ENCODE peak calls at places on chromosomes 6 and 20, in four cellular contexts. D, L, B and Z are unnamed samples.

GRCh38 chr6:30793521-30794194 is 49.3 kb upstream of the IER3 start:
- DNase-seq in D (peak), B (peak), L (no peak), Z (peak)

GRCh38 chr6:7467007-7467897 is 74.2 kb upstream of the DSP start:
- DNase-seq in L (no peak), D (no peak), B (no peak), Z (peak)

GRCh38 chr6:130517444-130517931 is 151.7 kb downstream of the TMEM200A start:
- DNase-seq in B (peak), L (no peak), D (peak), Z (no peak)

GRCh38 chr6:30548375-30548774 is 7.9 kb downstream of the GNL1 start:
- DNase-seq in D (no peak), B (peak), L (peak), Z (peak)

GRCh38 chr20:10927011-10927583 is 253.3 kb upstream of the JAG1 start:
- DNase-seq in D (no peak), L (no peak), B (no peak), Z (no peak)

GRCh38 chr6:27684264-27685211 is 211.6 kb upstream of the ZNF184 start:
- DNase-seq in B (peak), D (peak), L (no peak), Z (peak)

GRCh38 chr6:34531580-34532201 is 24.4 kb downstream of the SPDEF start:
- DNase-seq in L (peak), D (peak), B (peak), Z (peak)

GRCh38 chr6:163774485-163774884 is 360.0 kb downstream of the QKI start:
- DNase-seq in D (no peak), L (no peak), B (no peak), Z (no peak)

GRCh38 chr6:26268659-26269402 is 96.2 kb upstream of the BTN3A2 start:
- DNase-seq in L (no peak), B (peak), D (peak), Z (peak)

GRCh38 chr20:40954521-40955165 is 74.0 kb upstream of the TOP1 start:
- DNase-seq in B (no peak), D (no peak), L (no peak), Z (no peak)

GRCh38 chr6:149176971-149177667 is 140.4 kb upstream of the TAB2 start:
- DNase-seq in L (no peak), B (no peak), D (no peak), Z (no peak)

GRCh38 chr6:158506577-158506976 is 53.3 kb upstream of the TMEM181 start:
- DNase-seq in L (no peak), D (peak), B (no peak), Z (peak)

GRCh38 chr20:2816030-2816582 is at the start of gene TMEM239:
- DNase-seq in L (no peak), B (no peak), D (no peak), Z (no peak)

GRCh38 chr20:33276303-33277113 is 6.5 kb upstream of the BPIFB1 start:
- DNase-seq in D (no peak), B (no peak), L (no peak), Z (no peak)

GRCh38 chr20:5402903-5403531 is 86.3 kb upstream of the PROKR2 start:
- DNase-seq in L (no peak), B (peak), D (no peak), Z (peak)

GRCh38 chr20:17023036-17023435 is 203.8 kb upstream of the PCSK2 start:
- DNase-seq in L (no peak), D (no peak), B (no peak), Z (no peak)

GRCh38 chr6:12014027-12014872 is 2.1 kb downstream of the HIVEP1 start:
- DNase-seq in B (peak), D (peak), L (no peak), Z (peak)

GRCh38 chr6:23532227-23532626 is 593.8 kb upstream of the NRSN1 start:
- DNase-seq in L (no peak), D (no peak), B (peak), Z (peak)

GRCh38 chr20:51767867-51768758 is at the start of gene ATP9A:
- DNase-seq in D (no peak), B (no peak), L (no peak), Z (peak)

GRCh38 chr6:4615891-4616290 is 160.3 kb upstream of the CDYL start:
- DNase-seq in B (peak), L (no peak), D (no peak), Z (peak)

GRCh38 chr20:63366658-63367360 is 5.7 kb upstream of the CHRNA4 start:
- DNase-seq in L (no peak), D (no peak), B (no peak), Z (no peak)

GRCh38 chr6:163086563-163086895 is 328.0 kb upstream of the QKI start:
- DNase-seq in B (no peak), L (no peak), D (peak), Z (no peak)

GRCh38 chr6:53944538-53944937 is 149.7 kb downstream of the LRRC1 start:
- DNase-seq in D (no peak), B (no peak), L (no peak), Z (no peak)

GRCh38 chr6:36911946-36912555 is 26.3 kb downstream of the C6orf89 start:
- DNase-seq in B (no peak), L (no peak), D (no peak), Z (no peak)

GRCh38 chr6:168640738-168641137 is 199.8 kb downstream of the SMOC2 start:
- DNase-seq in B (peak), D (no peak), L (no peak), Z (peak)

GRCh38 chr20:45291526-45291925 is 15.1 kb upstream of the RBPJL start:
- DNase-seq in D (no peak), B (no peak), L (no peak), Z (no peak)

GRCh38 chr6:4901256-4902061 is 102.4 kb downstream of the RPP40 start:
- DNase-seq in B (no peak), D (no peak), L (no peak), Z (no peak)

GRCh38 chr20:50089140-50089786 is 23.7 kb downstream of the UBE2V1 start:
- DNase-seq in B (no peak), L (no peak), D (no peak), Z (no peak)

GRCh38 chr6:31901953-31902643 is at the start of gene ZBTB12:
- DNase-seq in L (peak), B (peak), D (peak), Z (peak)

GRCh38 chr20:3681931-3682820 is at the start of gene ADAM33:
- DNase-seq in D (no peak), L (no peak), B (peak), Z (peak)

GRCh38 chr6:44156494-44157151 is 2.0 kb upstream of the CAPN11 start:
- DNase-seq in D (no peak), L (no peak), B (no peak), Z (no peak)

GRCh38 chr6:126550323-126550722 is 210.4 kb downstream of the CENPW start:
- DNase-seq in B (no peak), D (no peak), L (no peak), Z (no peak)
- TF ChIP-seq CTCF in B (no peak), D (no peak), L (no peak), Z (no peak)

GRCh38 chr20:23656372-23656771 is 18.6 kb upstream of the CST3 start:
- DNase-seq in D (no peak), B (no peak), L (no peak), Z (no peak)
- H3K4me3 ChIP-seq in D (no peak), B (no peak), L (no peak), Z (no peak)

GRCh38 chr6:107080036-107080435 is 35.3 kb downstream of the BEND3 start:
- DNase-seq in D (no peak), B (peak), L (no peak), Z (no peak)

GRCh38 chr6:107083921-107084320 is 31.4 kb downstream of the BEND3 start:
- DNase-seq in D (no peak), L (no peak), B (no peak), Z (no peak)

GRCh38 chr6:107083047-107083768 is 32.1 kb downstream of the BEND3 start:
- DNase-seq in B (no peak), D (no peak), L (no peak), Z (no peak)

GRCh38 chr6:107079429-107079828 is 35.9 kb downstream of the BEND3 start:
- DNase-seq in B (no peak), L (no peak), D (no peak), Z (no peak)

DNA sequence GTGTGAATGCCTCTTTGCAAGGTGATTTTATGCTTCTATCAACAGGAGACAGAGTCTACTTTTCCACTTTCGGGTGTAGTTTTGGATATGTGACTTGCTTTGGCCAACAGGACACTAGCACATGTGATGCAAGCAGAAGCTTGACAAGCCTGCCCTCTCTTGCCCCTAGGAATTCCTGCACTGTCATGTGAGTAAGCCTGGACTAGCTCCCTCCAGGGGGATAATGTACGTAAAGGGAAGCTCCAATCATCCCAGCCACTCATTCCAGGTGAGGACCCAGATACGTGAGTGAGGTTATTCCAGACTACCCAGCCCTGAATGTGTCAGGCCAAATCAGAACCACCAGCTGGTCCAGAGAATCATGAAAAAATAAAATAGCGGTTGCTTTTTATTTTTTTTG is 33.3 kb downstream of the BEND3 start:
- DNase-seq in B (peak), L (no peak), D (no peak), Z (peak)
- TF ChIP-seq CTCF in B (no peak), L (no peak), D (no peak), Z (no peak)

GRCh38 chr6:166663568-166663967 is 36.5 kb upstream of the RPS6KA2 start:
- DNase-seq in D (no peak), B (no peak), L (no peak), Z (no peak)

GRCh38 chr6:166664135-166664534 is 37.1 kb upstream of the RPS6KA2 start:
- DNase-seq in D (peak), B (no peak), L (no peak), Z (peak)

GRCh38 chr6:166660157-166660686 is 33.2 kb upstream of the RPS6KA2 start:
- DNase-seq in D (no peak), B (no peak), L (no peak), Z (no peak)

GRCh38 chr6:166661329-166661728 is 34.3 kb upstream of the RPS6KA2 start:
- DNase-seq in L (no peak), B (no peak), D (no peak), Z (no peak)

DNA sequence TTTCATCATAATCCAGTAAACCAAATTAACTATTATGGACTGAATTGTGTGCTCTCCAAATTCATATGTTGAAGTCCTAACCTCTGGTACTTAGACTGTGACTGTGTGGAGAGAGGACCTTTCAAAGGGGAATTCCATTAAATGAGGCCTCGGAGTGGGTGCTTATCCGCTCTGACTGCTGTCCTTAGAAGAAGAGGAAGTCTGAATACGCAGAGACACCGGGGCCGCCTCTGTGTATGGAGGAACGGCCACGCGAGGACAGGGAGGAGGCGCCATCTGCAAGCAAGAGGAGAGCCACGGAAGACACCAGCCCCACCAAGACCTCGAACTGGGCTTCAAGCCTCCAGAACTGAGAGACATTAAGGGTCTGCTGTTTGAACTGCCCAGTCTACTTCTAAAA is 35.6 kb upstream of the RPS6KA2 start:
- DNase-seq in D (no peak), B (no peak), L (no peak), Z (no peak)
- H3K4me3 ChIP-seq in D (no peak), B (no peak), L (no peak), Z (no peak)

GRCh38 chr20:34473262-34473883 is 42.8 kb upstream of the DYNLRB1 start:
- DNase-seq in L (peak), D (peak), B (peak), Z (peak)

GRCh38 chr20:34472246-34472925 is 43.8 kb upstream of the DYNLRB1 start:
- DNase-seq in D (peak), B (peak), L (peak), Z (peak)

GRCh38 chr20:34479627-34480026 is 36.6 kb upstream of the DYNLRB1 start:
- DNase-seq in L (no peak), D (no peak), B (no peak), Z (no peak)

DNA sequence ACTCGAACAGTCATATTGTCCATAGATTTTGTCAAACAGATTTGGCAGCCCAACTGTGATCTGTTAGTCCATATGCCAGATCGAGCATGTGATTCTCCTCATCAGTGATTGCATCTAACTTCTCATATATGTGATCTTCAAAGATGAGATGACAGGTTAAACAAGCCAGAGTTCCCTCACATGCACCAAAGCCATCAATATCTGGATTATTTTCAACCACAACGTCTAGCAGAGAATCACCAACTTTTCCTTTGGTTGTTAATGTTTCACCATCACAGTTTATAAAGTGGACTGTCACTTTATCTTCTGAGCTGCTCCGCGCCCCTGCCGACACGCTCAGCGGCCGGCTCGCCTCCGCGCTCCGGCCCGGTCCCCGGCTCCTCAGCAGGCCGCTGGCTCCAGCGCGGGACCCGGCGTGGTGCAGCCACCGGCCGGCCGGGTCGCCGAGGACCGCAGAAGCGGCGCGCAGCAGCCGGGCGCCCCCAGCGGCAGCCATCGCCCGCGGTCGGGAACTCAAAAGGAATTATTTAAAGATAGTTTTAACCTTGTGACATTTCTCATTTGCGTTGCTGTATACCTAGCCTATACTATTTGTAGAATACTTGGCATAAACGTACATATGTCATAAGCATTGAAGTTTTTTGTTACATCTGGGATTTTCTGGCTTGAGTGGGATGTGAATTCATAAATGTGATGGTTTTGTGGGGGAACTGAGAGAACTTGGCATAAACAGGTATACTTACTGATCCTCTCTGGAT is 40.1 kb upstream of the DYNLRB1 start:
- DNase-seq in L (no peak), D (peak), B (peak), Z (peak)
- TF ChIP-seq CTCF in L (peak), D (peak), B (peak), Z (peak)

DNA sequence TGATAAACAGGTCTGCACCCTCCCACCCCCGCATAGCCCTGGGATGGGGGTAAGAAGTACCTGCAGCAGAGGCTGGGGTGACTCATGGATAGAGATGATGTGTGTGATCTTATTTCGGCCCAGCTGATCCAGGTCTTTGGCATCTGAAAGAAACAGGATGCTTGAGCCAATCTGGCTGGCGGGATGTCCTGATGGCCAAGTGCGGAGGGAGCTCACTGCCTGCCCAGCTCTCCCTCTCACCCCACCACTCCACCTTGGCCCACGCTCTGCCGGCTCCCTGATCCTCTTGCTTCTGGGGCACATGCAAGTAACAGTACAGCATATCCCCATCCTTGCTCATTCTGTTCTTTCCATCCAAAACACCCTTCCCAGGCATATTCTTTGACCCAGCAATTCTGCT is 3.3 kb downstream of the DUSP15 start:
- DNase-seq in D (no peak), B (no peak), L (no peak), Z (no peak)
- H3K4me3 ChIP-seq in D (no peak), B (no peak), L (no peak), Z (no peak)

GRCh38 chr6:116714296-116714695 is 33.3 kb downstream of the KPNA5 start:
- DNase-seq in B (no peak), L (no peak), D (no peak), Z (no peak)
- TF ChIP-seq CTCF in B (no peak), L (no peak), D (no peak), Z (no peak)